ENCODE peak calls at places on chromosomes 11 and 22, in five cellular contexts. H is DND-41, Z is mammary epithelial cell, T is IMR-90, B is GM23248. F is an unnamed sample.

GRCh38 chr11:17648528-17648927 is 70.8 kb upstream of the MYOD1 start:
- DNase-seq in H (no peak), Z (no peak), T (no peak), B (no peak), F (no peak)

GRCh38 chr11:115279831-115280761 is 224.1 kb downstream of the CADM1 start:
- DNase-seq in H (no peak), Z (no peak), T (peak; percentile 91), B (no peak), F (peak; percentile 85)

GRCh38 chr22:37060801-37061610 is 9.5 kb downstream of the KCTD17 start:
- DNase-seq in H (no peak), Z (no peak), T (no peak), B (no peak), F (no peak)

GRCh38 chr11:95451682-95452081 is 220.7 kb upstream of the SESN3 start:
- DNase-seq in H (no peak), Z (peak; percentile 91), T (peak; percentile 73), B (peak; percentile 88), F (peak; percentile 84)

GRCh38 chr22:16967453-16968217 is 40.4 kb downstream of the GAB4 start:
- DNase-seq in H (no peak), Z (no peak), T (no peak), B (no peak), F (no peak)

GRCh38 chr22:38167988-38168407 is 13.6 kb downstream of the PLA2G6 start:
- DNase-seq in H (no peak), Z (peak; percentile 58), T (no peak), B (no peak), F (no peak)

GRCh38 chr22:22820076-22820475 is 67.5 kb upstream of the IGLL5 start:
- DNase-seq in H (no peak), Z (no peak), T (no peak), B (no peak), F (no peak)

GRCh38 chr22:35938226-35938625 is 90.4 kb downstream of the RBFOX2 start:
- DNase-seq in H (no peak), Z (no peak), T (no peak), B (peak; percentile 39), F (no peak)

GRCh38 chr11:2511421-2512369 is 66.9 kb downstream of the KCNQ1 start:
- DNase-seq in H (no peak), Z (no peak), T (no peak), B (no peak), F (no peak)

GRCh38 chr11:58286249-58286648 is 18.2 kb upstream of the OR10W1 start:
- DNase-seq in H (peak; percentile 26), Z (peak; percentile 40), T (peak; percentile 60), B (peak; percentile 77), F (peak; percentile 25)

DNA sequence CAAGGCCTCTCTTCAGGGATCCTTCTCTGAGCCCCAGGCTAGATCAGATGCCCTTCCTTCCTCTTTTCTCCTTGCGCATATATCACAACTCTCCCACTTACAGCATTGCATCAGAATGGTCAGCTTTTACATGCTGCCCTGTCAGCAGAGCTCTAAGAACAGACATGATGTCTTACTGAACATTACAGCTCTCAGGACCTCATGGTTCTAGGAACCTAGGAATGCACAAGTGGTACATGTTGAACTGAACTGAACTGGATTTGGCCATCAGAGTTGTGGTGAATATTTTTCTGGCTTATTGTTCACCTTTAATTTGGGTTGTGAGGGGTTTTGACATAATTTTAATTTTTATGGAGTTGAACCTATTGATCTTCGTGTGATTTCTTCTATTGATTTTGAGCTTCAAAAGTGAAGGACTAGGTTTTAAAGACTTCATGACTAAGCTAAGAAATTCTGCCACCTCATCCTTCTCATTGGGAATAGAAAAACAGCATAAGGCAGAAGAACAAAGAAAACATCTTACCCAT is 37.7 kb upstream of the SPON1 start:
- DNase-seq in H (no peak), Z (no peak), T (no peak), B (no peak), F (no peak)
- H3K9ac ChIP-seq in H (no peak overlapping the region), Z (no peak overlapping the region), T (no peak overlapping the region), B (no peak overlapping the region), F (no peak overlapping the region)

DNA sequence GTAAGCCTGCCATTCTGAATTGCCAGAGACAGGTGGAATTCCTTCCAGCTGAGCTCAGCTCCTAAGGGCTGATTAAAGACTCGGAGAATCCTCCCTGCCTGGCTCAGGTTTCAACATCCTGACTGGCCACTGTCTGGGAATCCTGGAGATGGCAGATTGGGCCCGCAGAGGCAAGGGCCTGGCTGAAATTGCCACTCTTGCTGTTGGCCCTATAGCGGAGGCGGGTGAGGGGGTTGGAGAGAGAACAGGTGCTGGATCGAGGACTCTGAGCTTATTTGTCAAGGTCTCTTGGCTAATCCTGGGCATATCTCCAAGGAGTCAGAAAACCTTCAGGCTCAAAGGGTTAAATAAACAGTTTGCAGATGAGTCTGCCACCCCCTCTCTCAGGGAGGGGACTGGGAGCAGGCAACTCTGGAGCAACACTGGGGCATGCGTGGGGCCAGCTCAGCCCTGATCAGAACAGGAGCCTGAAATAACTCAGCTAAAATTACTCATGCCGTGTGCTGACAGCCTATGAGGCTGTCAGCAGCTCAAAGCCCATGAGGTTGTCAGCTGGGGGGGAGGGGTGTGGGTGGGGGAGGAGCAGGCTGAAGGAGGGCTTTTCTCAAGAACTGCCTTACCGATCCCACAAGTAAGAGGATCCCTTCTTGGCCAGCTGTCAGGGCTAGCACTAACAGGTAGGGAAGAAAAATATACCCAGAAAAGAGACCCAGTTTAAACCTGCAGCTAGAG is 14.7 kb upstream of the MFRP start:
- DNase-seq in H (no peak), Z (peak; percentile 87), T (peak; percentile 87), B (peak; percentile 92), F (peak; percentile 73)
- H3K4me3 ChIP-seq in H (no peak overlapping the region), Z (no peak overlapping the region), T (no peak overlapping the region), B (no peak overlapping the region), F (no peak overlapping the region)

DNA sequence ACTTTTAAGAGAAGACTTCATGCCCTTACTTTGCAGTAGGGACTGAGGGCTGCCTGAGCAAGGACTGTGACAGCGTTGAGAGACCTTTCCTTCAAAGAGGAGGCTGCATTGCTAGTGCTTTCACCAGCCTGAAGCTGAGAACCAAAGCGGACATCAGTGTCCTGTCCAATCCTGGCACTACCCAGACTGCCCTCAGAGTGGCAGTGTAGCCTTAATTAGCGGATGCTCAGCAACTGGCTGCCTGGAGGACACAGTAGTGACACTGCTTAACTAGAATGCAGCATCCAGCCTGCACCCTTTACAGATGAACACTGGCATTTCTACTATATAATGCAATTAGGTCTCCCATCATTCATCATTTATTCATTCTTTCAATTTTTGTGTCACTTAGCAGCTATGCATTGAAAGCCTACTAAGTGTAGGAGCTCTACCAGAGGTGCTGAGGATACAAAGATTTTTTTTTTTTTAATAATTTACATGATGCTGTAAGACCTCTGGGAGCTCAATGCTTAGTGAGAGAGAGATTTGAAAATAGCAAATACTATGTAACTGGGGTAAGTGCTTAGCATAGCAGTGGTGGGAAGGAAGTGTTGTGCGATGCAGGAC is 36.9 kb upstream of the SLC36A4 start:
- DNase-seq in H (peak; percentile 74), Z (peak; percentile 54), T (peak; percentile 76), B (peak; percentile 90), F (peak; percentile 45)
- H2AFZ ChIP-seq in H (no peak overlapping the region), Z (no peak overlapping the region), T (peak overlapping the region; percentile 70), B (no peak overlapping the region), F (no peak overlapping the region)

DNA sequence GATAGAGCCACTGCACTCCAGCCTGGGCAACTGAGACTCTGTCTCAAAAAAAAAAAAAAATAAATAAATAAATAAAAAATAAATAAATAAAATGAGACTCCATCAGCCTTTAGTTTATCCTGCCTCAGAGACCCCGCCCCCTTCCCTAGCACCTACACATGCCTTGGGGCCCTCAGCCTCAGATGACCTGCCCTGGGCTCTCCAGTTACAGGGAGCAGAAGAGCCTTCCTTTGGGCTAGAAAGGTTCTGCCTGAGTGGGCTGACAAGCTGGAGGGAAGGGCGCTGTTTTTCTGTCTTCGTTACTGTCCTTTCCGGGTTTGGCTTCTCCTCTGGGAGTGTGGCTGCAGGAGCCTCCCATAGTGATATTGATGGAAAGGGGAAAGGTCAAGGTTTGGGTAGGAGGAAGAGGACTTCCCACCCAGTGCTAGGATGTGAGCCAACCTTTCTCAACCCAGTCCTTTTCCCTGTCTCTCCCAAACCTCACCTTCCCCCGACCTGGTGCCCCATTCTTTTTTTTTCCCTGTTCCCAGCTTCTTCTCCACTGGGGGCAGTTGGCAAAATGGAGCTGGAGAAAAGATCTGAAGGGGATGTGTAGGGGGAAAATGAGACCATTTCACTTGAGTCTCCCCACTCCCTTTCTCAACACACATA is 1.5 kb upstream of the SF3B2 start:
- DNase-seq in H (no peak), Z (no peak), T (no peak), B (peak; percentile 22), F (no peak)
- H3K9ac ChIP-seq in H (peak overlapping the region; percentile 77), Z (no peak overlapping the region), T (peak overlapping the region; percentile 76), B (peak overlapping the region; percentile 97), F (peak overlapping the region; percentile 99)